ENCODE peak calls at places on chromosomes 4 and X, in six cellular contexts. W is H1, Q is IMR-90, F is H9, K is neuronal stem cell, O is mesenchymal stem cell. H is an unnamed sample.
A peak's percentile ranks its signal among the peaks of the same experiment; 100 is the strongest.

GRCh38 chr4:177131736-177132135 is 177.9 kb upstream of the NEIL3 start:
- DNase-seq in F (no peak), O (no peak), K (no peak), Q (no peak), W (no peak), H (no peak)

GRCh38 chr4:153116101-153116680 is 88.1 kb upstream of the TRIM2 start:
- DNase-seq in F (no peak), W (no peak), O (no peak), K (no peak), Q (no peak), H (no peak)

GRCh38 chrX:19772306-19772705 is 115.1 kb downstream of the SH3KBP1 start:
- DNase-seq in K (no peak), W (no peak), Q (peak; percentile 38), F (no peak), O (peak; percentile 48), H (no peak)

GRCh38 chr4:2260336-2261109 is 1.4 kb downstream of the MXD4 start:
- DNase-seq in F (peak; percentile 23), Q (no peak), W (no peak), O (no peak), K (no peak), H (no peak)

GRCh38 chr4:156968479-156968984 is 3.1 kb downstream of the PDGFC start:
- DNase-seq in W (peak; percentile 72), O (peak; percentile 85), F (peak; percentile 57), K (peak; percentile 54), Q (peak; percentile 85), H (peak; percentile 80)

GRCh38 chr4:94926936-94927335 is 169.2 kb downstream of the BMPR1B start:
- DNase-seq in W (no peak), O (no peak), F (no peak), Q (no peak), K (no peak), H (peak; percentile 31)

GRCh38 chrX:22164770-22165388 is 107.8 kb upstream of the CBLL2 start:
- DNase-seq in K (no peak), Q (peak; percentile 36), W (no peak), F (no peak), O (peak; percentile 1), H (no peak)

GRCh38 chrX:151510203-151510602 is 53.3 kb upstream of the PASD1 start:
- DNase-seq in Q (no peak), O (no peak), K (no peak), W (no peak), F (no peak), H (no peak)

GRCh38 chr4:39932776-39933402 is 44.8 kb downstream of the PDS5A start:
- DNase-seq in Q (no peak), W (no peak), K (no peak), O (peak; percentile 55), F (no peak), H (no peak)

GRCh38 chrX:110322603-110323002 is 4.7 kb upstream of the AMMECR1 start:
- DNase-seq in F (no peak), W (no peak), K (no peak), Q (peak; percentile 28), O (peak; percentile 27), H (no peak)

GRCh38 chr4:10116625-10117423 is at the start of gene WDR1:
- DNase-seq in K (peak; percentile 93), W (peak; percentile 88), F (peak; percentile 95), O (peak; percentile 94), Q (peak; percentile 94), H (peak; percentile 97)

GRCh38 chr4:159106636-159107035 is 3.8 kb downstream of the RAPGEF2 start:
- DNase-seq in W (no peak), K (no peak), O (no peak), F (no peak), Q (peak; percentile 45), H (no peak)

GRCh38 chr4:74431113-74431826 is 13.7 kb upstream of the AREG start:
- DNase-seq in F (no peak), K (no peak), Q (no peak), O (peak; percentile 60), W (no peak), H (no peak)

GRCh38 chr4:134470544-134470943 is 269.0 kb upstream of the PABPC4L start:
- DNase-seq in K (no peak), W (no peak), Q (no peak), O (peak; percentile 18), F (peak; percentile 46), H (peak; percentile 26)

GRCh38 chr4:174398728-174399127 is 115.0 kb downstream of the CEP44 start:
- DNase-seq in K (no peak), W (no peak), F (no peak), Q (peak; percentile 68), O (peak; percentile 75), H (no peak)

GRCh38 chrX:88584283-88584682 is 162.7 kb upstream of the CPXCR1 start:
- DNase-seq in F (no peak), W (no peak), O (no peak), Q (no peak), K (no peak), H (no peak)

GRCh38 chr4:121594796-121595526 is 101.8 kb downstream of the ANXA5 start:
- DNase-seq in K (no peak), F (no peak), W (no peak), O (peak; percentile 48), Q (peak; percentile 30), H (peak; percentile 28)

GRCh38 chrX:43707812-43708548 is 51.9 kb downstream of the MAOA start:
- DNase-seq in Q (no peak), F (no peak), K (no peak), W (no peak), O (peak; percentile 62), H (no peak)

GRCh38 chr4:112290341-112290740 is 4.6 kb upstream of the TIFA start:
- DNase-seq in O (no peak), Q (no peak), K (no peak), W (no peak), F (no peak), H (no peak)

GRCh38 chr4:61773655-61774245 is 573.6 kb downstream of the ADGRL3 start:
- DNase-seq in K (no peak), W (no peak), Q (no peak), O (no peak), F (peak; percentile 36), H (no peak)

GRCh38 chr4:86181585-86181984 is 178.3 kb downstream of the MAPK10 start:
- DNase-seq in O (peak; percentile 32), W (no peak), K (no peak), F (no peak), Q (peak; percentile 34), H (no peak)

GRCh38 chr4:150209140-150209829 is 131.0 kb downstream of the DCLK2 start:
- DNase-seq in F (peak; percentile 59), K (peak; percentile 14), Q (peak; percentile 71), O (peak; percentile 69), W (peak; percentile 66), H (peak; percentile 79)

GRCh38 chr4:181046809-181047208 is 1196.4 kb upstream of the TENM3 start:
- DNase-seq in W (no peak), Q (no peak), F (peak; percentile 37), K (no peak), O (no peak), H (no peak)

GRCh38 chr4:184265566-184266351 is 48.1 kb upstream of the ENPP6 start:
- DNase-seq in Q (peak; percentile 61), F (no peak), K (no peak), O (peak; percentile 34), W (peak; percentile 40), H (peak; percentile 56)

GRCh38 chr4:101649790-101650450 is 140.6 kb upstream of the BANK1 start:
- DNase-seq in K (no peak), W (no peak), F (no peak), Q (no peak), O (no peak), H (no peak)

GRCh38 chrX:67044029-67044653 is 405.3 kb upstream of the EDA2R start:
- DNase-seq in F (no peak), Q (no peak), W (no peak), K (no peak), O (no peak), H (no peak)

GRCh38 chr4:30717208-30718020 is 2.8 kb upstream of the PCDH7 start:
- DNase-seq in W (peak; percentile 84), F (peak; percentile 83), O (peak; percentile 90), Q (peak; percentile 70), K (peak; percentile 74), H (peak; percentile 5)

GRCh38 chr4:170497105-170497504 is 407.3 kb upstream of the AADAT start:
- DNase-seq in F (peak; percentile 30), O (peak; percentile 14), W (no peak), Q (no peak), K (no peak), H (no peak)

GRCh38 chr4:146336413-146336807 is 122.1 kb downstream of the REELD1 start:
- DNase-seq in O (no peak), W (no peak), Q (peak; percentile 71), F (no peak), K (no peak), H (no peak)

GRCh38 chr4:1247811-1248261 is 1.1 kb downstream of the CTBP1 start:
- DNase-seq in Q (no peak), F (peak; percentile 39), O (peak; percentile 42), W (peak; percentile 71), K (peak; percentile 17), H (peak; percentile 56)
- H4K8ac ChIP-seq in Q (peak overlapping the region; percentile 97), F (no peak overlapping the region), O (peak overlapping the region; percentile 94), W (peak overlapping the region; percentile 85), K (peak overlapping the region; percentile 17), H (peak overlapping the region; percentile 87)

DNA sequence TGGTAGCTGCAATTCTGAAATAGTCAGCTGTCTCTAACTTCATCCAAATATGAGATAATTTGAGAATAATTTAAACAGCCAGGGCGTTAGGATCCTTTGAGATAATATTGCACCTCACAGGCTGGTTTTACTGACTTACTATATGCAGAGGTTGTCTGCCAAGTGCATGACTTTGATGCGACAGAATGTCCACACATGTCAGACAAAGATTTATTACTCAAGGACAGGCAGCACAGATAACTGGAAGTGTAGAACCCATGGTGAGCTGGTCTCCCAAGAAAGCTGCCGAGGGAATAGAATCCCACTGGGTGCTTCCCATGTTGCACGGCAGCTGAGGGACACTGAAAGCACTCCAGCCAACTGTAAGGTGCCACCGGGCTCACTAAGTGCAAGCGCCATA is 166.2 kb upstream of the GALNTL6 start:
- DNase-seq in O (no peak), Q (no peak), K (no peak), F (no peak), W (no peak), H (no peak)
- H4K91ac ChIP-seq in O (no peak overlapping the region), Q (no peak overlapping the region), K (no peak overlapping the region), F (no peak overlapping the region), W (no peak overlapping the region), H (no peak overlapping the region)

GRCh38 chr4:55547918-55548317 is 1.2 kb upstream of the CLOCK start:
- DNase-seq in W (no peak), Q (no peak), O (peak; percentile 3), F (no peak), K (no peak), H (no peak)

GRCh38 chr4:55546633-55547460 is at the start of gene CLOCK:
- DNase-seq in O (peak; percentile 92), Q (peak; percentile 85), K (peak; percentile 92), F (peak; percentile 86), W (peak; percentile 92), H (peak; percentile 75)

GRCh38 chr4:55545681-55546632 is 752 bp downstream of the CLOCK start:
- DNase-seq in Q (peak; percentile 62), W (peak; percentile 82), F (peak; percentile 55), K (peak; percentile 55), O (peak; percentile 83), H (peak; percentile 77)

GRCh38 chr4:55545133-55545532 is 1.6 kb downstream of the CLOCK start:
- DNase-seq in Q (peak; percentile 28), O (peak; percentile 47), F (no peak), W (no peak), K (no peak), H (no peak)

GRCh38 chr4:55547461-55547770 is 707 bp upstream of the CLOCK start:
- DNase-seq in O (no peak), W (no peak), F (no peak), K (no peak), Q (no peak), H (peak; percentile 66)
- H4K8ac ChIP-seq in O (no peak overlapping the region), W (peak overlapping the region; percentile 66), F (no peak overlapping the region), K (no peak overlapping the region), Q (peak overlapping the region; percentile 60), H (peak overlapping the region; percentile 88)

GRCh38 chrX:69919749-69920148 is 130.0 kb downstream of the AWAT2 start:
- DNase-seq in K (peak; percentile 14), Q (no peak), F (no peak), O (no peak), W (no peak), H (peak; percentile 0)
- H4K91ac ChIP-seq in K (no peak overlapping the region), Q (no peak overlapping the region), F (no peak overlapping the region), O (no peak overlapping the region), W (no peak overlapping the region), H (no peak overlapping the region)